ENCODE peak calls at places on chromosomes 1 and 21, in four cellular contexts. V, J, I and A are unnamed samples. For H3K4me1, the result is how much of the 10 kb centered on the place peaks cover.

GRCh38 chr1:165279831-165280351 is 76.6 kb downstream of the LMX1A start:
- DNase-seq in J (no peak), I (no peak), V (no peak), A (no peak)

GRCh38 chr1:46535063-46535462 is 16.4 kb downstream of the KNCN start:
- DNase-seq in J (no peak), I (no peak), V (no peak), A (no peak)

GRCh38 chr1:153827168-153827964 is 52.2 kb downstream of the SLC27A3 start:
- DNase-seq in I (no peak), J (no peak), V (no peak), A (no peak)

GRCh38 chr1:211830330-211831142 is at the start of gene LPGAT1:
- DNase-seq in V (peak), J (peak), I (peak), A (peak)

GRCh38 chr21:46294647-46295176 is 8.6 kb downstream of the YBEY start:
- DNase-seq in I (no peak), V (no peak), J (no peak), A (no peak)

GRCh38 chr1:3573499-3573898 is 37.8 kb downstream of the MEGF6 start:
- DNase-seq in V (no peak), I (no peak), J (no peak), A (no peak)

GRCh38 chr1:5847013-5847654 is 145.1 kb downstream of the NPHP4 start:
- DNase-seq in I (no peak), J (no peak), V (no peak), A (no peak)

GRCh38 chr21:14630556-14631069 is 84.5 kb upstream of the SAMSN1 start:
- DNase-seq in V (no peak), J (no peak), I (no peak), A (peak)

GRCh38 chr1:230141797-230142607 is 75.0 kb downstream of the GALNT2 start:
- DNase-seq in I (no peak), V (no peak), J (no peak), A (no peak)
- H3K4me1 ChIP-seq in I (half or more), V (half or more), J (under half), A (under half)

GRCh38 chr1:185318431-185319151 is 1.5 kb upstream of the IVNS1ABP start:
- DNase-seq in I (no peak), V (no peak), J (no peak), A (no peak)
- H3K4me3 ChIP-seq in I (no peak), V (no peak), J (peak), A (peak)

DNA sequence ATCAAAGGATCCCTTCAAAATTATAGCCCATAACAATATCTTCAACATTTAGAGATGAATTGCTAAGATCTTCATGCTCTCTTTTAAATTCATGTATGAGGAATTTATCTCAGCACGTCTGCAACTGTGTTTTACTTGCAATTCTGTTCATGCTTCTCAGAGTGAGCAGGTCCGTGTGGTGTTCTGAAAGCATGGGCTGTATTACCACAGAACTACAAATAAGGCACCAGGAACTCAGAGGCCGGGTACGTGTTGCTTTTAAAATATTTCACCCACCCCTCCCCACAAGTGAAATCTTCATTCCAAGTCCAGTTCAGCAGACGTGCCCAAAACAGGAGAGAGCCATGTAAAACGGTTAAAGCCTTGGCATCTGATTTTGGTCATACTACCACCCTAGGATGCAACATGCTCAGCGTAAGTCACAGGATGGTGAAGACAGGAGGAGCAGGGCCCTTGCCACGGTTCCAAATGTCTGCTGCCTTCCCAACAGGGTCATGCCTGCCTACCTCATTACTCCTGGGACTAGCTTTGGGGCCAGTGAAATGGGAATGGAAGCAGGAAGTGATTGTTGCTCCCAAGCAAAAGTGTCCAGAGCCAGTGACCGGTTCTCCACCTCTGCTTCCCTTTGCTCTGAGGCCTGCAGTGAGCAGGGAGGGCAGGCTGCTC is 133.7 kb downstream of the PTPN14 start:
- DNase-seq in I (no peak), V (peak), J (no peak), A (no peak)
- H3K4me1 ChIP-seq in I (half or more), V (under half), J (under half), A (under half)

GRCh38 chr1:31588751-31589515 is 12.6 kb downstream of the TINAGL1 start:
- DNase-seq in V (no peak), I (no peak), J (no peak), A (no peak)
- H3K4me3 ChIP-seq in V (peak), I (peak), J (no peak), A (no peak)

DNA sequence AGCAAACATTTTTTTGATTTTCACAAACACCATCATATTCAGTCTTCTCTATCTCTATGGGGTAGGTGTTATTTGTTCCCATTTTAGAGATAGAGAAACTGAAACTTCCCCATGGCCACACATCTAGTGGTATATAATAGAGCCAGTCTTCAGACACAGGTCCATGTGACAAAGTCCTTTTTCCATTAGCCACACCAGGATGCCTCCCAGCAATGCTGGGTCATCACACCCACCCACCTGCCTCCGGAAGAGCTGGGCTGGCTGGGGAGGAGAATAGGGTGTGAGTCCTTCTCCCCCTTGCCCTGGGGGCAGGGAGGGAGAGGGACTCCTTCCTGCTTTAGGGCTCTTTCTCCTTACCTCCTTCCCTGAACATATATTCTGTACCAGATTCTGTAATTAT is 29.8 kb downstream of the SOX13 start:
- DNase-seq in J (no peak), I (no peak), V (no peak), A (no peak)
- H3K4me1 ChIP-seq in J (under half), I (under half), V (half or more), A (under half)

DNA sequence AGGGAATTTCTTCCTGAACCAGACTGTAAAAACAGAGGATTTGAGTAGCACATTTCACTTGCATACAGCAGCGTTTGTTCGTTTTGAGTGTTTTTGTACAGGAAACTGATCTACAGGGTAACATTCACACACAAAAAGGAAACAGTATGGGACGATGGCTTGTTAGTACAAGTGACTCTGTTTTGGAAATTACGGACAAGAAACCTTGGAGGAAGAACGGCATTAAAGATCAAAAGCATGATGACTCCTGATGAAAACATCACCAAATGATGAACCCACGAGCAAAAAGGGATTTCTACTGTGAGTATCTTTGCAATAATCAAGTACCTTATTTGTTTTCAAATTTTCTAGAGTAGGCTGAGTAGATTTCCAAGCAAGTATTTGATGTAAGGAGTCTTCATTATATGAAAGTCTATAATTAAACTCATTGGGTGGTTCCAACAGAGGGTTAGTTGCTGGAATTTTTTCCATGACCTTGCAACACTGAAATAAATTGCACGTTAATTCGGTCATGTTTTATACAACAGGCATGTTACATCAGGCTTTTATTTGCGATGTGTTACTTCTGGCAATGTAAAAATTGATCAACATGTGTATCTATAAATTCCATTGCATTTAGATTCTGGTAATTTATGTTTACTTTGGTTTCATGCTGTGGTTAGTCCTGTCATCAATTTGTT is 76.7 kb upstream of the KCNK2 start:
- DNase-seq in I (no peak), J (no peak), V (no peak), A (no peak)
- H3K4me3 ChIP-seq in I (no peak), J (no peak), V (no peak), A (no peak)

GRCh38 chr1:201755200-201755599 is 73.8 kb upstream of the IPO9 start:
- DNase-seq in V (no peak), J (no peak), I (no peak), A (no peak)
- H3K4me1 ChIP-seq in V (under half), J (under half), I (half or more), A (under half)

DNA sequence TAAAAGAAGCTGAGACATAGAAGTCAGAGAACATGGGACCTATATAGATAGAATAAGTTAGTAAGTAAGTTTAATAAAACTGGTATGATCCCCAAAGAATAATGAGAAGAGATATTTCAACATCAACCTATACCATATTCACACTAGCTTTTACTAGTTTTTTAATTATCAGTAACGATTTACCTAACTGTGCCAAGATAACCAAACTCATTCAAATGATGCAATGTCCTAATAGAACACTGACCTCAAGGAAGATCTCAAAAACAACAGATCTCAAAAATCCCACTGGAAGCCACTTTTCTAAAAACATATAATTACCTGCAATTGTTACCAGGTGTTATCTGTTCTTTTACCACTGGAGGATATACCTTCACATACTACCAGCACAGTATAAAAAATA is 38.7 kb downstream of the ANKRD13C start:
- DNase-seq in I (no peak), J (no peak), V (no peak), A (no peak)
- H3K4me3 ChIP-seq in I (no peak), J (no peak), V (no peak), A (no peak)

GRCh38 chr1:14369526-14370213 is 228.8 kb upstream of the KAZN start:
- DNase-seq in V (no peak), I (no peak), J (no peak), A (no peak)

GRCh38 chr1:14363707-14364413 is 234.6 kb upstream of the KAZN start:
- DNase-seq in V (no peak), I (no peak), J (no peak), A (no peak)

GRCh38 chr1:14366361-14367018 is 232.0 kb upstream of the KAZN start:
- DNase-seq in I (no peak), J (no peak), V (no peak), A (no peak)

GRCh38 chr1:14365226-14365994 is 233.1 kb upstream of the KAZN start:
- DNase-seq in V (no peak), I (no peak), J (no peak), A (no peak)

GRCh38 chr1:14367444-14367843 is 231.0 kb upstream of the KAZN start:
- DNase-seq in I (no peak), V (no peak), J (no peak), A (no peak)
- H3K4me1 ChIP-seq in I (under half), V (under half), J (under half), A (under half)